ENCODE peak calls at places on chromosome 1, in four cellular contexts. J is tibial nerve, X is brain microvascular endothelial cell, C is astrocyte of the spinal cord. L is an unnamed sample.

GRCh38 chr1:3639397-3639911 is 10.4 kb downstream of the WRAP73 start:
- DNase-seq in X (no peak), J (no peak), C (no peak), L (no peak)

GRCh38 chr1:3467096-3468036 is 12.9 kb downstream of the ARHGEF16 start:
- DNase-seq in X (no peak), J (no peak), C (no peak), L (no peak)

GRCh38 chr1:174276087-174276486 is 116.8 kb downstream of the RABGAP1L start:
- DNase-seq in X (no peak), C (no peak), J (no peak), L (no peak)

GRCh38 chr1:112507896-112508241 is 896 bp upstream of the WNT2B start:
- DNase-seq in J (no peak), X (no peak), C (no peak), L (no peak)

GRCh38 chr1:6133146-6133895 is 46.8 kb downstream of the CHD5 start:
- DNase-seq in C (no peak), J (no peak), X (no peak), L (no peak)

GRCh38 chr1:195899762-195900352 is 708.4 kb downstream of the KCNT2 start:
- DNase-seq in X (peak), C (peak), J (no peak), L (no peak)

GRCh38 chr1:6984996-6985395 is 199.7 kb downstream of the CAMTA1 start:
- DNase-seq in X (no peak), J (no peak), C (no peak), L (no peak)

GRCh38 chr1:110786802-110787327 is 86.1 kb upstream of the CD53 start:
- DNase-seq in X (no peak), C (no peak), J (no peak), L (no peak)

GRCh38 chr1:204828352-204828850 is 42.3 kb upstream of the NFASC start:
- DNase-seq in J (peak), X (peak), C (no peak), L (no peak)

GRCh38 chr1:89356658-89357400 is 7.0 kb upstream of the GBP6 start:
- DNase-seq in C (peak), X (no peak), J (no peak), L (peak)

GRCh38 chr1:23395162-23395724 is 25.6 kb upstream of the ZNF436 start:
- DNase-seq in J (no peak), X (no peak), C (no peak), L (no peak)

GRCh38 chr1:155989242-155989991 is 11.1 kb upstream of the ARHGEF2 start:
- DNase-seq in X (peak), J (no peak), C (peak), L (no peak)

GRCh38 chr1:178999061-178999460 is 26.6 kb upstream of the FAM20B start:
- DNase-seq in J (no peak), X (no peak), C (no peak), L (no peak)

GRCh38 chr1:97270508-97271307 is 549.1 kb downstream of the PTBP2 start:
- DNase-seq in X (peak), J (no peak), C (peak), L (no peak)

GRCh38 chr1:226687476-226687875 is 51.6 kb downstream of the ITPKB start:
- DNase-seq in J (no peak), C (no peak), X (no peak), L (no peak)

GRCh38 chr1:197024460-197024859 is 42.6 kb downstream of the F13B start:
- DNase-seq in C (no peak), J (no peak), X (no peak), L (peak)

GRCh38 chr1:114076308-114076707 is 77.4 kb downstream of the SYT6 start:
- DNase-seq in C (no peak), J (no peak), X (no peak), L (no peak)

GRCh38 chr1:6350416-6351088 is 43.0 kb downstream of the ACOT7 start:
- DNase-seq in C (no peak), X (no peak), J (no peak), L (no peak)

GRCh38 chr1:202348005-202348508 is 442 bp upstream of the PPP1R12B start:
- DNase-seq in C (no peak), X (no peak), J (no peak), L (no peak)
- H3K4me3 ChIP-seq in C (no peak), X (no peak), J (no peak), L (no peak)

GRCh38 chr1:167933779-167934178 is 2.7 kb upstream of the DCAF6 start:
- DNase-seq in X (no peak), J (no peak), C (no peak), L (no peak)
- H3K4me3 ChIP-seq in X (no peak), J (no peak), C (no peak), L (no peak)

GRCh38 chr1:37519613-37520012 is 5.0 kb upstream of the MEAF6 start:
- DNase-seq in C (no peak), X (no peak), J (no peak), L (no peak)

GRCh38 chr1:37514350-37515184 is at the start of gene MEAF6:
- DNase-seq in C (peak), J (peak), X (peak), L (no peak)

GRCh38 chr1:37517569-37517968 is 3.0 kb upstream of the MEAF6 start:
- DNase-seq in J (no peak), X (no peak), C (no peak), L (no peak)

GRCh38 chr1:37513795-37514349 is 694 bp downstream of the MEAF6 start:
- DNase-seq in J (no peak), C (no peak), X (peak), L (no peak)

DNA sequence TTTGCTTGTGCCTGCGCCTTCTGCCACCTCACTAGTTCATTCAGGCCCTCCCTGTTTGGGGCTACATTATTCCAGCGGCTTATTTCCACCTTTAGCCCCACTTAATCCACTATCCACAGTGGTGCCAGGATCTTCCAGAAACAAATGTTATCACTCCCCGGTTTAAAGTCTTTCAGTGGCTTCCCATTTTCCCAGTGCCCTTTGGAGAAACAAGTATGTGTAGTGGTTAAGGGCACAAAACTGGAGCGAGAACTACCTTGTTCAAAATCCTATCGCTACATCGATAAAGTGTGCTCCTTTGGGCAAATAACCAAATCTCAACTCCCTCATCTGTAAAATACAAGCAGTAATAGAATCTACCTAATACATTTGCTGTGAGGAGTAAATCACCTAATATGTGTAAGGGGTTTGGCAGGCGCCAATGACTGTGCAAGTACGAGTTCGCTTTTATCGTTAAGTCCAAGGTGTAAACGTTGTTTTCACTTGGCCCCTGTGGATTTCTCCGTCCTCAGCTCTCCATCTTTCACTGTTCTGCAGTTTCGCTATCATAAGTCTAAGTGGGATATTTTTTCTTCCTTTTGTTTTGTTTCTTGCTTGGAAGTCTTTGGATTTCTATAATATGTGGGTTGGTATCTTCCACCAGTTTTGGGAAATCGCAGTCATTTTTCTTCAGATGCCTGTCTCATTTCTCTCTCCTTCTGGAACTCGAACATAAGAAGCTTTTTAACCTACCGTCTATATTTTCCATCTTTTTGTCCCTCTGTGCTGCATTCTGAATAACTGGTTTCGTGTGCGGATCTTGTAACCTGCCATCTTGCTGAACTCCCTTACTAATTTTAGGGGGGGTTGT is 844 bp upstream of the MEAF6 start:
- DNase-seq in C (no peak), J (no peak), X (no peak), L (no peak)
- H3K4me3 ChIP-seq in C (peak), J (peak), X (peak), L (peak)

GRCh38 chr1:44154665-44155064 is 13.2 kb upstream of the KLF18 start:
- DNase-seq in X (no peak), C (no peak), J (no peak), L (no peak)
- H3K4me3 ChIP-seq in X (no peak), C (no peak), J (no peak), L (no peak)

DNA sequence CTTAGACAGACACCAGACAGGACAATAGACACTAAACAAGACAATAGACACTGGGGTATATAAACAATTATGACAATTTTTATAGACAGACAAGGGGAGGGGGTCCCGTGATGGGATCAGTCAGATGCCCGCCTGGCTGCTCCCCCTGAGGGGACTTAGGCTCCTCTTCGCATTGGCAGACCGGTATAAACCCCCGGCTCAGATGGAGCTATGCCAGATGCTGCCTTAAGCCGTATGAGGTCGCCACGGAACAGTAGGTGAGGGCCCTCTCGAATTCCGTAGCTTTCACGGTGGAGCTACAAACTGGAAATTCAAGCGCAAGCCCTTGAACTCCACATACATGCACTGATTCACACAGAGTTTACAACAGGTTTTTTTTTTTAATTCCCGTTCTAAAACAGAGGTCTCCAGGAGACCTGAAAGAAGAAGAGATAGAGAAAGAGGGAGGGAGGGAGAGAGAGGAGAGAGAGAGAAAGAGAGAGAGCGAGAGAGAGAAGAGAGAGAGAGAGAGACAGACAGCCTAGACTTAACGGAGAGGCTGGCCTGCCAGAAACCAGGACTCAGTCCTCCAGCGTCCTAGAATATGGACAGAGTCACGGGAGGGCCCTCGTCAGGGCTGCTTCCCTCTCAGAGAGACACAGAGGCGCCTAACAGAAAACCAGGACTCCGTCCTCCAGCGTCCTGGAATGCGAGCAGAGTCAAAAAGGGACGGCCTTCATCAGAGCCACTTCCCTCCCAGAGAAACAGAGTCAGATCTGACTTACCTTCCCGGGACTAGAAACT is 24.4 kb upstream of the TMEM54 start:
- DNase-seq in X (no peak), J (no peak), C (peak), L (no peak)
- H3K4me3 ChIP-seq in X (no peak), J (no peak), C (no peak), L (no peak)

GRCh38 chr1:210217482-210217881 is 15.1 kb upstream of the SERTAD4 start:
- DNase-seq in X (no peak), C (no peak), J (no peak), L (no peak)

GRCh38 chr1:210223174-210223904 is 9.3 kb upstream of the SERTAD4 start:
- DNase-seq in C (no peak), J (no peak), X (no peak), L (no peak)

GRCh38 chr1:210218047-210218446 is 14.5 kb upstream of the SERTAD4 start:
- DNase-seq in C (no peak), X (no peak), J (no peak), L (no peak)

GRCh38 chr1:210228158-210228557 is 4.4 kb upstream of the SERTAD4 start:
- DNase-seq in J (no peak), X (no peak), C (no peak), L (no peak)

DNA sequence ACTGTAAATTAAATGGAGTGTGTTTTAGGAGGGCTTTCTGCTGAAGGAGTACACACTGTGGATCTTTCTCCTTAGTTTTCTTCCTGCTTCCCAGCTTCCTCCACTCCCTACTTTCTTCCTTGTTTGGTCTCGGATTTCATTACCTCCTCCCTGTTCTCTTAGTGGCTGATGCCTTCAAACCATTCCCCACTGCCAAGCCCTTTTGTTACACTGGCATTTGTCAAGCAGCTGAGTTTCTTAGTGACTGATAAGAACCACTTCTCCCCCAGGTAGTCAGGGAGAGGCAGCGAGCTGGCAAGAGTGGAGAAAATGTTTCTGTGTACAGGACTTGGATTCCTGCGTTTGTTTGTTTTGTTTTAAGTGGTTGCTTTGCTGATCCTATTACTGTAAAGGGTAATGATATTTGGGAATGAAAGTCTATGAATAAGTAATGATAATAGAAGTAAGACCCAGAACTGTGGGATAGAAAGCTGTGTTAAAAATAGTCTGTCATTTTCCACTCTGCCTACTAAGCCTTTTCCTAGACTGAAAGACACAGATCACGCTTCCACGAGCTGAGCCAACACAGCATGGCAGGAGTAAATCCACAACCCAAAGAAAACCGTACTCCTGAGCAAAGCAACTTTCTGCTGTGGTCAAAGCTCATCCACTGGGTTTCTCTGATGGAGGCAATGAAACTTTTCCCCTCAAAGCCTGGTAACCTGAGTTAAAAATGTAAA is 10.1 kb upstream of the SERTAD4 start:
- DNase-seq in X (no peak), J (no peak), C (no peak), L (no peak)
- H3K4me3 ChIP-seq in X (no peak), J (no peak), C (no peak), L (no peak)

GRCh38 chr1:15262711-15263110 is 15.7 kb downstream of the FHAD1 start:
- DNase-seq in X (no peak), J (no peak), C (no peak), L (no peak)

GRCh38 chr1:15262003-15262377 is 15.0 kb downstream of the FHAD1 start:
- DNase-seq in C (no peak), J (no peak), X (no peak), L (no peak)

GRCh38 chr1:15260418-15261154 is 13.6 kb downstream of the FHAD1 start:
- DNase-seq in C (peak), X (peak), J (no peak), L (no peak)

GRCh38 chr1:15259608-15260007 is 12.6 kb downstream of the FHAD1 start:
- DNase-seq in J (no peak), X (no peak), C (no peak), L (no peak)

DNA sequence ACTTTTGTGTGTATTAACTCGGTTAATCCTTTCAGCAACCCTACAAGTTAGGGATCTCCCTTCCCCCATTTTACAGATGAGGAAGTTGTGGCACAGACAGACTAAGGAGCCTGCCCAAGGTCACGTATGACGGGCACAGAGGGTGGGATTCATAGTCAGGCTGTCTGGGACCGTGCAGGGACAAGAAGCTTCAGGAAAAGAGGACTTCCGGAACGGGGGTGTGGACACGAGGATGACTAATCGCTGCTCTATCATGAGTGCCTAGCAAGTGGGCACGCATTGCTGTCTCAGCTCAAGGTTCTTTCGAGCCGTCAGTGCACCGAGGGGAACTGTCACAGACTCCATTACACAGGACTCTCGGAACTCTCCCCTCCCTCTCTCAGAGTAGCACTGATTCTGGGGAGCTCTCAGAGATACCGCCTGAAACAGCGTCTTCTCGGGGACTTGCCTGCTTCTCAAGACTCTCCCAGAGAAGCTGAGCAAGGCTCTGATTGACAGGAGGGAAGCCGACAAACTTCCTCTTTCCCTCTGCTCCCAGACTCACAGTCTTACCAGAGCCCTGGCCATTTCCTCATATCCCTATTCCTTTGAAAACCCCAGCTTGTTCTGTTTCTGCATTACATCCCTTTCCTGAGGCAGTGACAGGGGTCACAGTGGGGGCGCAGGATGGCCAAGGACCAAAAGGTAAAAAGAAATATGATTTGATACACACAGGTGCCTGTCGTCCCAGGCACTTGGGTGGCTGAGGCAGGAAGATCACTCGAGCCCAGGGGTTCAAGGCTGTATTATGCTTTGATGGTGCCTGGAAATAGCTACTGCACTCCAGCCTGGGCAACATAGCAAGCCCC is 14.4 kb downstream of the FHAD1 start:
- DNase-seq in J (no peak), C (no peak), X (no peak), L (no peak)
- H3K4me3 ChIP-seq in J (no peak), C (no peak), X (no peak), L (no peak)

DNA sequence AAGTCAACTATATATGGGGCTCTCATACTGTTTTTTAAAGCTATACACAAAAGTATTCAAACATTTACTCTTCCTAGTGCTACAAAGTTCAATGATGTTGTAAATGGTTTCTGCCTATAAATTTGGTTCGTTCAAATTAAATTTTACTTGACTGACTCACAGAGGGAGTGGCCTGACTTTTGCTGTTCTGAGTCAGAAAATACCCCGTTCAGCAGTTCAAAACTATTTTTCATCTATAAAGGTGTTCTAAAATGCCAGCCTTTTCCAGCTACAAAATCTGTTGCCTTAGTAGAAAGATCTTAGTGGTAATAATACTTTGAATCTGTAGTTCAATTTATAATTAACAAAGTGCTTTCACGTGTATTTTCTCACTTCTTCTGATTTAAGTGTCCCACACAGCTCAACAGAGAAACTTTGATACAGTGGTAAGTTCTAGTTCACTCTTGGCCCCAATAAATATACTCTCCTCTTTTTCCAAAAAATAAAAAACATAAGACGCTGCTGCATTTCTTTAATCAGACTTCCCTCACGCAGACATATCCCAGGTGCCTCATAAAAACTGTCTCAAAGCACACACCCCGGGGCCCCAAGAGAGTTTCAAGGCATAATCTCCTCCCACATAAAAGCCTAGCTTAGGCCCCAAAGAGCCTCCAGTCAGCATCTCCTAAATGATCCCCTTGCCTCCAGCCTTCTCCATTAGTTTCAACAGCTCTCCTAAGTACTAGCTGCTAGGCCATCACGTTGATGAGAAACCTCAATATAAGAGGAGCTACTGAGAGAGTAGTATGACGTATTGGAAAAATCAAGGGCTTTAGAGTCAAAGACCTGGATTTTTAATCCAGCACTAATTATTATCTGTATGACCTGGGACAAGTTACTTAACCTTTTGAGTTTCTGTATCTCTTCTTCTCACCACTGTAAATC is 3.2 kb downstream of the PTP4A2 start:
- DNase-seq in C (peak), J (no peak), X (no peak), L (no peak)
- H3K4me3 ChIP-seq in C (peak), J (no peak), X (peak), L (peak)